ENCODE peak calls at places on chromosome 19, in nine cellular contexts. L is cardiac muscle cell; K is BE2C; C is transverse colon; H is EH; W is iris pigment epithelial cell; P is NCI-H1436; S is stimulated activated CD4-positive, alpha-beta T cell treated with anti-CD3 and anti-CD28 coated beads, Interleukin-1b, Interleukin-23, amount 100 ng/mL, for 48 hours; V is uterus. A is an unnamed sample.

GRCh38 chr19:33288666-33289065 is 13.7 kb downstream of the CEBPA start:
- DNase-seq in L (no peak), K (no peak), C (no peak), H (no peak), W (no peak), P (no peak), S (no peak), V (no peak), A (no peak)

GRCh38 chr19:8490395-8490760 is 12.1 kb downstream of the PRAM1 start:
- DNase-seq in L (no peak), K (no peak), C (no peak), H (no peak), W (no peak), P (no peak), S (no peak), V (no peak), A (no peak)

GRCh38 chr19:45527731-45528130 is 20.5 kb downstream of the VASP start:
- DNase-seq in L (no peak), K (no peak), C (no peak), H (no peak), W (no peak), P (no peak), S (no peak), V (no peak), A (no peak)

GRCh38 chr19:48303367-48303766 is 22.0 kb upstream of the EMP3 start:
- DNase-seq in L (no peak), K (no peak), C (no peak), H (no peak), W (no peak), P (no peak), S (no peak), V (no peak), A (no peak)

GRCh38 chr19:1066748-1067340 is at the start of gene ARHGAP45:
- DNase-seq in L (no peak), K (no peak), C (peak; percentile 70), H (no peak), W (no peak), P (no peak), S (peak; percentile 80), V (no peak), A (no peak)

GRCh38 chr19:17765069-17765618 is 13.9 kb downstream of the FCHO1 start:
- DNase-seq in L (no peak), K (no peak), C (peak; percentile 86), H (no peak), W (no peak), P (no peak), S (no peak), V (no peak), A (peak; percentile 88)

GRCh38 chr19:45920458-45920857 is 5.9 kb upstream of the NANOS2 start:
- DNase-seq in L (no peak), K (no peak), C (no peak), H (no peak), W (no peak), P (no peak), S (no peak), V (no peak), A (no peak)

GRCh38 chr19:2051771-2052704 is 994 bp upstream of the MKNK2 start:
- DNase-seq in L (peak; percentile 77), K (no peak), C (peak; percentile 73), H (peak; percentile 28), W (no peak), P (peak; percentile 32), S (peak; percentile 58), V (peak; percentile 73), A (no peak)

GRCh38 chr19:1009043-1009975 is 9.1 kb downstream of the GRIN3B start:
- DNase-seq in L (peak; percentile 76), K (no peak), C (peak; percentile 32), H (peak; percentile 25), W (no peak), P (no peak), S (no peak), V (peak; percentile 68), A (no peak)

GRCh38 chr19:19388568-19389555 is 16.6 kb upstream of the GATAD2A start:
- DNase-seq in L (no peak), K (no peak), C (no peak), H (no peak), W (no peak), P (no peak), S (no peak), V (no peak), A (peak; percentile 38)

GRCh38 chr19:51784922-51785690 is 9.9 kb upstream of the FPR3 start:
- DNase-seq in L (peak; percentile 91), K (no peak), C (peak; percentile 50), H (peak; percentile 63), W (peak; percentile 79), P (no peak), S (peak; percentile 80), V (peak; percentile 43), A (no peak)

GRCh38 chr19:53903055-53903680 is 5.9 kb upstream of the CACNG7 start:
- DNase-seq in L (peak; percentile 56), K (no peak), C (no peak), H (peak; percentile 43), W (no peak), P (no peak), S (no peak), V (no peak), A (peak; percentile 52)

GRCh38 chr19:11421607-11422098 is 2.5 kb upstream of the RGL3 start:
- DNase-seq in L (peak; percentile 54), K (peak; percentile 57), C (peak; percentile 63), H (peak; percentile 27), W (no peak), P (no peak), S (peak; percentile 57), V (no peak), A (no peak)

GRCh38 chr19:29650988-29651387 is 14.3 kb upstream of the PLEKHF1 start:
- DNase-seq in L (no peak), K (no peak), C (no peak), H (no peak), W (no peak), P (no peak), S (no peak), V (no peak), A (no peak)

GRCh38 chr19:18610556-18611326 is 1.9 kb upstream of the TMEM59L start:
- DNase-seq in L (no peak), K (no peak), C (no peak), H (no peak), W (no peak), P (no peak), S (no peak), V (no peak), A (peak; percentile 85)

GRCh38 chr19:7355151-7355845 is 6.6 kb downstream of the ARHGEF18 start:
- DNase-seq in L (peak; percentile 51), K (no peak), C (peak; percentile 34), H (peak; percentile 60), W (peak; percentile 16), P (no peak), S (no peak), V (peak; percentile 80), A (no peak)

GRCh38 chr19:55443045-55443823 is at the start of gene SHISA7:
- DNase-seq in L (no peak), K (no peak), C (no peak), H (peak; percentile 19), W (no peak), P (no peak), S (no peak), V (no peak), A (no peak)

GRCh38 chr19:56147307-56147706 is 6.2 kb downstream of the ZNF444 start:
- DNase-seq in L (no peak), K (no peak), C (no peak), H (no peak), W (no peak), P (no peak), S (no peak), V (no peak), A (no peak)

GRCh38 chr19:14091885-14092462 is 1.4 kb upstream of the SAMD1 start:
- DNase-seq in L (no peak), K (no peak), C (no peak), H (no peak), W (no peak), P (no peak), S (peak; percentile 39), V (no peak), A (no peak)

GRCh38 chr19:2186071-2186846 is 22.5 kb downstream of the DOT1L start:
- DNase-seq in L (peak; percentile 98), K (no peak), C (peak; percentile 69), H (peak; percentile 99), W (peak; percentile 91), P (no peak), S (no peak), V (peak; percentile 89), A (no peak)

GRCh38 chr19:46251415-46251814 is 21.9 kb downstream of the IGFL1 start:
- DNase-seq in L (no peak), K (no peak), C (no peak), H (no peak), W (no peak), P (no peak), S (no peak), V (no peak), A (no peak)

GRCh38 chr19:31639306-31639705 is 290.1 kb upstream of the TSHZ3 start:
- DNase-seq in L (peak; percentile 3), K (no peak), C (no peak), H (no peak), W (no peak), P (no peak), S (no peak), V (no peak), A (no peak)

GRCh38 chr19:32177686-32178085 is 167.7 kb upstream of the ZNF507 start:
- DNase-seq in L (no peak), K (no peak), C (no peak), H (no peak), W (no peak), P (no peak), S (no peak), V (no peak), A (no peak)

GRCh38 chr19:6752257-6753177 is 13.0 kb downstream of the TRIP10 start:
- DNase-seq in L (no peak), K (no peak), C (peak; percentile 85), H (no peak), W (no peak), P (no peak), S (no peak), V (no peak), A (peak; percentile 80)

GRCh38 chr19:41604831-41605230 is 22.0 kb downstream of the CEACAM4 start:
- DNase-seq in L (no peak), K (no peak), C (no peak), H (no peak), W (no peak), P (no peak), S (no peak), V (no peak), A (no peak)

GRCh38 chr19:2059422-2060201 is 8.6 kb upstream of the MKNK2 start:
- DNase-seq in L (peak; percentile 79), K (peak; percentile 53), C (peak; percentile 91), H (peak; percentile 92), W (peak; percentile 60), P (no peak), S (no peak), V (peak; percentile 63), A (peak; percentile 89)

GRCh38 chr19:40143612-40144011 is 47.6 kb upstream of the MAP3K10 start:
- DNase-seq in L (no peak), K (no peak), C (peak; percentile 41), H (peak; percentile 25), W (no peak), P (no peak), S (peak; percentile 54), V (no peak), A (no peak)

GRCh38 chr19:39093761-39094160 is 9.6 kb downstream of the ACP7 start:
- DNase-seq in L (peak; percentile 73), K (no peak), C (no peak), H (peak; percentile 77), W (peak; percentile 80), P (no peak), S (no peak), V (no peak), A (no peak)

GRCh38 chr19:18541992-18542935 is 1.1 kb downstream of the FKBP8 start:
- DNase-seq in L (no peak), K (peak; percentile 25), C (no peak), H (no peak), W (no peak), P (no peak), S (no peak), V (no peak), A (no peak)

GRCh38 chr19:44112802-44113137 is 429 bp upstream of the ZNF225 start:
- DNase-seq in L (no peak), K (no peak), C (no peak), H (no peak), W (no peak), P (no peak), S (no peak), V (no peak), A (no peak)

GRCh38 chr19:18346091-18346490 is 5.7 kb downstream of the PGPEP1 start:
- DNase-seq in L (no peak), K (no peak), C (peak; percentile 52), H (no peak), W (no peak), P (no peak), S (no peak), V (no peak), A (no peak)

A was measured in HepG2.